ENCODE peak calls at places on chromosomes 13 and 19, in seven cellular contexts. E is astrocyte of the spinal cord, Y is cardiac muscle cell, Q is fibroblast of pulmonary artery, B is retinal pigment epithelial cell, X is AG10803, I is left ventricle myocardium inferior. M is an unnamed sample.

GRCh38 chr13:30605052-30605451 is 12.7 kb upstream of the USPL1 start:
- DNase-seq in E (no peak), Y (no peak), Q (no peak), B (no peak), X (no peak), I (no peak), M (no peak)

GRCh38 chr13:110284809-110285519 is 22.0 kb downstream of the COL4A1 start:
- DNase-seq in E (no peak), Y (no peak), Q (no peak), B (no peak), X (no peak), I (no peak), M (no peak)

GRCh38 chr13:97266328-97266727 is 44.2 kb downstream of the MBNL2 start:
- DNase-seq in E (no peak), Y (peak; percentile 60), Q (no peak), B (no peak), X (no peak), I (no peak), M (no peak)

GRCh38 chr13:114135731-114136171 is 3.3 kb upstream of the RASA3 start:
- DNase-seq in E (no peak), Y (no peak), Q (no peak), B (no peak), X (no peak), I (no peak), M (no peak)

GRCh38 chr13:106533101-106533939 is 2.1 kb downstream of the EFNB2 start:
- DNase-seq in E (peak; percentile 85), Y (peak; percentile 92), Q (peak; percentile 86), B (no peak), X (peak; percentile 78), I (peak; percentile 81), M (peak; percentile 48)

GRCh38 chr13:49635599-49636433 is 7.5 kb downstream of the ARL11 start:
- DNase-seq in E (peak; percentile 48), Y (peak; percentile 36), Q (peak; percentile 57), B (no peak), X (peak; percentile 52), I (no peak), M (no peak)

GRCh38 chr13:50646070-50646469 is 197.4 kb downstream of the DLEU7 start:
- DNase-seq in E (peak; percentile 27), Y (no peak), Q (no peak), B (no peak), X (peak; percentile 64), I (no peak), M (no peak)

GRCh38 chr19:50050406-50051223 is 24.8 kb downstream of the ZNF473 start:
- DNase-seq in E (peak; percentile 44), Y (peak; percentile 70), Q (peak; percentile 79), B (no peak), X (peak; percentile 81), I (peak; percentile 85), M (peak; percentile 10)

GRCh38 chr13:106151056-106151699 is 384.3 kb downstream of the EFNB2 start:
- DNase-seq in E (peak; percentile 98), Y (no peak), Q (peak; percentile 91), B (peak; percentile 69), X (peak; percentile 98), I (no peak), M (peak; percentile 73)

DNA sequence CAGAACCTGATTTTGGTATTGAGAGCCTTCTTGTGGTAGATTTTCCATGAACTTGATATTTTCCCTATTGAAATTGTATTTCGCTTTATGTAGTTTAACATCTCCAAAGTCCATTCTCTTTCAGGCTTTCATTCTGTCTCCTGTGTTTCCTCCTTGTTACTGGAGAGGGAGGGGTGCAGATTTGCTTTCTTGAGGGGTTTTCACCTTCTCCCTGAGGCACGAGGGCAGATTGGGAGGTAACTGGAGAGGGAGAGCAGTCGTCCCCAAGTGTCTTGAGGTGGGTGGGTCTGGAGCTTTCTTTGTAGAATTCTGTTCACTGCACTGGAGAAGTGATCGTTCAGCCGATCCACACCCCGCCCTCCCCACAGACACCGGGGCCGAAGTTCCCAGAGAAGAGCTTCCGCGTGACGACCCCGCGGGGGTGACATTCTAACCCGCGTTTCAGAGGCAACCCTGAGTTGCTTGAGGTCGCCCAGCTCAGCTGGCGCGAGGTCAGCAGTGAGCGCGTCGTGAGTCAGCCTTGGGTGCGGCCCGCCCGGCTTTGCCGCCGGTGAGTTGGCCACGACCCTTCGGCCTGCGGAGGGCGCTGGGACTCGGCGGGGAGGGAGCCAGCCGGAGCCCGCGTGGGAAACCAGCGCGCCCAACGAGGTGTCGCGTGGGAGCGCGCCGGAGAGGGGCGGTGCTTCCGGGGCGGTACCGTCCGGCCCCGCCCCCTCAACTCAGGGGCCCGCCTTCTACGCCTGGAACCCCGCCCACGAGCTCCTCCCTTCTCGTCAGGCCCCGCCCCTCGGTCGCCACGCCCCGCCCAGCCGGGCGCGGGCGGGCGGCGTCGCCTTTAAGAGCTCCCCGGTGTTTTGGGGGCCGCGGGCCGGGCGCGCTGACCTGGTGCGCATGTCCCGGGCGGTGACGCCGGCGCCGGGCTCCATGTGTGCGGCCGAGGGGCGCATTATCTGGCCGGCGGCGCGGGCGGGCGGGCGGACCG is at the start of gene GATAD2A:
- DNase-seq in E (peak; percentile 95), Y (peak; percentile 96), Q (peak; percentile 93), B (peak; percentile 72), X (peak; percentile 94), I (peak; percentile 93), M (no peak)
- TF ChIP-seq CTCF in E (no peak), Y (peak; percentile 30), Q (no peak), B (peak; percentile 25), X (peak; percentile 32), I (peak; percentile 56), M (peak; percentile 35)

GRCh38 chr19:6577410-6578125 is 13.4 kb downstream of the CD70 start:
- DNase-seq in E (no peak), Y (no peak), Q (no peak), B (no peak), X (peak; percentile 7), I (no peak), M (no peak)
- H3K4me3 ChIP-seq in E (no peak overlapping the region), Y (no peak overlapping the region), Q (no peak overlapping the region), B (no peak overlapping the region), X (no peak overlapping the region), I (no peak overlapping the region), M (no peak overlapping the region)

DNA sequence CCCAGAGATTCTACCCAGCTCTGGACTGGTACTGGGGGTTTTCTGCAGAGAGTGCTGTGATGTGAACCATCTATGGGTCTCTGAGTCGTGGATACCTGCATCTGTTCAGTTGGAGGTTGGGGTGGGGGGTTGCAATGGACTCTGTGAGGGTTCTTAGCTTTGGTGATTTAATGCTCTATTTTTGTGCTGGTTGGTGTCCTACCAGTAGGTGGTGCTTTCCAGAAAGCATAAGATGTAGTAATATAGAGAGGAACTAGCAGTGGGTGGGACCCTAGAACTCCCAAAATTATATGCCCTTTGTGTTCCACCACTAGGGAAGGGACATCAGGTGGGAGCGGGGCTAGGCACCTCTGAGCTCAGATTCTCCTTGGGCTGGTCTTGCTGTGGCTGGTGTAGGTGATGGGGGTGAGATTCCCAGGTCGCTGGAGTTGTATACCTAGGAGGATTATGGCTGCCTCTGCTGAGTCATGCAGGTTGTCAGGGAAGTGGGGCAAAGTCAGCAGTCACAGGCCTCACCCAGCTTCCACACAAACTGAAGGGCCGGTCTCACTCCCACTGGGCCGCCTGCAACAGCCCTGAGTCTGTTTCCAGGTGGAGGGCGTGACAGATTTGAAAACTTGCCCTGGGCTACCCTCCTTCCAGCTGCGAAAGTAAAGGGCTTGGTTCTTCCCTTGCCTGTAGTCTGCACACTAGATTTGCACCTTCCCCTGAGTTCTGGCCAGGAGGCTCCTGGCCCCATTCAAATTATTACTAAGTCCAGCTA is 573.0 kb upstream of the SLITRK1 start:
- DNase-seq in E (no peak), Y (no peak), Q (no peak), B (no peak), X (no peak), I (no peak), M (no peak)
- TF ChIP-seq CTCF in E (no peak), Y (peak; percentile 8), Q (no peak), B (no peak), X (no peak), I (no peak), M (peak; percentile 48)

GRCh38 chr19:13022111-13022858 is 27.0 kb downstream of the NFIX start:
- DNase-seq in E (no peak), Y (no peak), Q (no peak), B (no peak), X (peak; percentile 75), I (peak; percentile 45), M (no peak)
- H3K4me3 ChIP-seq in E (peak overlapping the region; percentile 51), Y (no peak overlapping the region), Q (peak overlapping the region; percentile 51), B (no peak overlapping the region), X (peak overlapping the region; percentile 87), I (peak overlapping the region; percentile 66), M (peak overlapping the region; percentile 61)

GRCh38 chr13:87671031-87671823 is at the start of gene SLITRK5:
- DNase-seq in E (peak; percentile 87), Y (peak; percentile 83), Q (peak; percentile 53), B (no peak), X (peak; percentile 37), I (peak; percentile 67), M (peak; percentile 39)
- TF ChIP-seq CTCF in E (peak; percentile 98), Y (peak; percentile 86), Q (peak; percentile 71), B (peak; percentile 87), X (peak; percentile 69), I (peak; percentile 83), M (peak; percentile 82)

GRCh38 chr13:101529419-101529818 is 76.9 kb downstream of the ITGBL1 start:
- DNase-seq in E (peak; percentile 91), Y (no peak), Q (peak; percentile 61), B (peak; percentile 59), X (peak; percentile 87), I (no peak), M (peak; percentile 50)
- H3K4me3 ChIP-seq in E (no peak overlapping the region), Y (no peak overlapping the region), Q (no peak overlapping the region), B (no peak overlapping the region), X (no peak overlapping the region), I (no peak overlapping the region), M (no peak overlapping the region)

GRCh38 chr13:27005976-27006518 is 165.6 kb downstream of the USP12 start:
- DNase-seq in E (no peak), Y (no peak), Q (no peak), B (no peak), X (no peak), I (no peak), M (no peak)

GRCh38 chr13:27004866-27005265 is 166.7 kb downstream of the USP12 start:
- DNase-seq in E (no peak), Y (no peak), Q (no peak), B (no peak), X (no peak), I (no peak), M (no peak)

GRCh38 chr13:27007166-27007565 is 164.4 kb downstream of the USP12 start:
- DNase-seq in E (no peak), Y (no peak), Q (no peak), B (no peak), X (no peak), I (no peak), M (no peak)

GRCh38 chr13:27005556-27005955 is 166.1 kb downstream of the USP12 start:
- DNase-seq in E (no peak), Y (no peak), Q (peak; percentile 28), B (no peak), X (peak; percentile 7), I (no peak), M (no peak)

GRCh38 chr13:27006519-27007161 is 165.0 kb downstream of the USP12 start:
- DNase-seq in E (no peak), Y (peak; percentile 49), Q (peak; percentile 36), B (no peak), X (peak; percentile 40), I (no peak), M (no peak)
- TF ChIP-seq CTCF in E (no peak), Y (no peak), Q (no peak), B (peak; percentile 6), X (no peak), I (no peak), M (no peak)